ENCODE peak calls at places on chromosomes 13 and 19, in six cellular contexts. B is hepatocyte, Z is right lobe of liver, O is Panc1, M is tibial artery, Q is breast epithelium. R is an unnamed sample.

GRCh38 chr13:64007334-64007733 is 2591.7 kb upstream of the PCDH20 start:
- DNase-seq in M (no peak), B (no peak), Z (no peak), O (no peak), Q (no peak), R (no peak)

GRCh38 chr19:55079400-55080038 is 3.9 kb downstream of the EPS8L1 start:
- DNase-seq in M (no peak), O (no peak), Z (no peak), B (peak; percentile 4), Q (no peak), R (no peak)

GRCh38 chr19:6276447-6276846 is 3.3 kb downstream of the MLLT1 start:
- DNase-seq in O (no peak), Q (no peak), Z (no peak), M (peak; percentile 88), B (peak; percentile 43), R (peak; percentile 59)

GRCh38 chr19:1526979-1527649 is 3.2 kb downstream of the PLK5 start:
- DNase-seq in Q (no peak), B (no peak), M (no peak), O (no peak), Z (no peak), R (no peak)

GRCh38 chr19:15280048-15280725 is 47.9 kb upstream of the EPHX3 start:
- DNase-seq in M (peak; percentile 83), Q (no peak), O (no peak), B (no peak), Z (peak; percentile 39), R (peak; percentile 95)

GRCh38 chr13:27619711-27620376 is 485 bp downstream of the LNX2 start:
- DNase-seq in O (no peak), B (no peak), M (peak; percentile 76), Z (peak; percentile 65), Q (peak; percentile 54), R (peak; percentile 20)

GRCh38 chr19:313169-313987 is 22.2 kb upstream of the PLPP2 start:
- DNase-seq in M (no peak), O (no peak), B (no peak), Q (no peak), Z (no peak), R (no peak)

GRCh38 chr13:30418075-30418715 is 4.1 kb upstream of the UBE2L5 start:
- DNase-seq in Z (no peak), B (no peak), M (no peak), Q (no peak), O (no peak), R (no peak)

GRCh38 chr13:45522571-45522970 is 57.8 kb downstream of the COG3 start:
- DNase-seq in Z (no peak), M (no peak), O (no peak), B (no peak), Q (no peak), R (no peak)

GRCh38 chr19:11887618-11888531 is at the start of gene ZNF69:
- DNase-seq in Z (peak; percentile 93), M (peak; percentile 92), O (peak; percentile 18), B (peak; percentile 94), Q (peak; percentile 78), R (peak; percentile 67)

GRCh38 chr13:32804673-32805260 is 211.5 kb upstream of the KL start:
- DNase-seq in Z (no peak), O (no peak), M (no peak), B (no peak), Q (no peak), R (no peak)

DNA sequence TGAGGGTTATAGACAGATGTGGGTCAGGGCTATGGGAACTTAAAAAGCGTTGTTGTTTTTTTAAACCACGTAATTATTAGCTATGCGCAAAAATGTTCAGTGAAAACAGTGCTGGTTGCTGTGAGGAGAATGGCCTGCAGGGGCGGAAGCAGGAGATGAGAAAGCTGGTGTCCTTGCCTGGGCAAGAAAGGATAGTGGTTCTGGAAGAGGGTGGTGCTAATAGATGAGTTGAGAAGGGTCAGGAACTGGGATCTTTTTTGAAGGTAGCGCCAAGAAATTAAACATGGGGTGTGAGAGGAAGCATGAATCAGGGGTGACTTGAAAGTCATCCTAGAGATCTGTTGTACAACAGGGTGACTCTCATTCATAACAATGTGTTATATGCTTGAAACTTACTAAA is 4.8 kb upstream of the SMG9 start:
- DNase-seq in Q (no peak), Z (no peak), B (no peak), M (no peak), O (no peak), R (no peak)
- TF ChIP-seq CTCF in Q (peak; percentile 21), Z (no peak), B (no peak), M (no peak), O (no peak), R (no peak)

GRCh38 chr19:50314724-50315700 is 14.2 kb downstream of the KCNC3 start:
- DNase-seq in B (no peak), Z (no peak), O (no peak), M (no peak), Q (no peak), R (no peak)
- H3K4me3 ChIP-seq in B (no peak overlapping the region), Z (no peak overlapping the region), O (no peak overlapping the region), M (no peak overlapping the region), Q (no peak overlapping the region), R (no peak overlapping the region)

GRCh38 chr19:38697641-38698071 is 46.6 kb downstream of the CAPN12 start:
- DNase-seq in B (no peak), M (no peak), Z (no peak), O (no peak), Q (no peak), R (no peak)
- H3K4me1 ChIP-seq in B (peaks cover 80% of the 10 kb centered on the region), M (peaks cover 20% of the 10 kb centered on the region), Z (no peaks in the 10 kb centered on the region), O (peaks cover 100% of the 10 kb centered on the region), Q (peaks cover 28% of the 10 kb centered on the region), R (peaks cover 64% of the 10 kb centered on the region)

DNA sequence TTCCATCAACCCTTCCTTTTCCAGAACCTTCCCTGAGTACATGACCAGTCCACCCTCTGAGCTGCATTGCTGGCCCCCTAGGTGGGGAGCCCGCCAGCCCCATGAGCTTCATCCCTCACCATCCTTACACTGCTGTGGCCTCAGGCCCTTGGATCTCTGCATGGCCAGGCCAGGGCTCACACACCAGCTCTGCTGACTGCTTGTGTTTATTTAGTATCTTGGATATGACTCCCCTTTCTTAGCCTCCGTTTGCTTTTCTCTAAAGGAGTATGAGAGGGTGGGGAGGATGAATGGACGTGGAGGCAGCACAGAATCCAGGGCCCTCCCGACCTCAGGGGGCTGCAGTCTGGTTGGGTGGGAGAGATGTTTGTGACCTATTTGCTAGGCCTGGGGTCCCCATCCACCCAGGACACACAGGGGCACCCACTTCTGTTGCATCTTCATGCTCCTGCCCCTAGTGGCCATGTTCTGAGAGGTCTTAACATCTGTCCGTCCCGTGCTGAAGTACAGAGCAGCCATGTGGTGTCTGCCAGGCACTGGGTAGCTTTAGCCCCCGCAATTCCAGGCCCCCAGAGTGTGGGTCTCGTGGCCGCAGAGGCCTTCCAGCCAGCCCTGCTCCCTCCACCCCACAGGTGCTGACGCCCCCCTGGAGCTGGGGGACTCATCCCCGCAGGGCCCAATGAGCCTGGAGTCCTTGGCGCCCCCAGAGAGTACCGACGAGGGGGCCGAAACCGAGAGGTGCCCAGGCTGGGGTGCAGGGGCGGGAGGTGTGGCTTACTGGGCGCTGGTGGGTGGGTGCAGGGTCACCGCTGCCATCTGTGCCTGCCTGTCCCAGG is 13.0 kb downstream of the ARHGEF1 start:
- DNase-seq in Q (no peak), B (no peak), M (no peak), O (no peak), Z (peak; percentile 44), R (no peak)
- TF ChIP-seq CTCF in Q (no peak), B (no peak), M (no peak), O (no peak), Z (no peak), R (no peak)

GRCh38 chr13:23428183-23428528 is 5.3 kb downstream of the SACS start:
- DNase-seq in B (no peak), M (no peak), Q (no peak), O (no peak), Z (no peak), R (no peak)

GRCh38 chr13:23430664-23431063 is 2.8 kb downstream of the SACS start:
- DNase-seq in B (no peak), O (no peak), M (no peak), Z (no peak), Q (no peak), R (no peak)

GRCh38 chr13:23433171-23434153 is at the start of gene SACS:
- DNase-seq in Z (no peak), M (no peak), O (no peak), B (peak; percentile 45), Q (no peak), R (peak; percentile 48)

GRCh38 chr13:23432589-23432988 is 913 bp downstream of the SACS start:
- DNase-seq in O (no peak), Q (no peak), B (no peak), M (no peak), Z (no peak), R (no peak)

DNA sequence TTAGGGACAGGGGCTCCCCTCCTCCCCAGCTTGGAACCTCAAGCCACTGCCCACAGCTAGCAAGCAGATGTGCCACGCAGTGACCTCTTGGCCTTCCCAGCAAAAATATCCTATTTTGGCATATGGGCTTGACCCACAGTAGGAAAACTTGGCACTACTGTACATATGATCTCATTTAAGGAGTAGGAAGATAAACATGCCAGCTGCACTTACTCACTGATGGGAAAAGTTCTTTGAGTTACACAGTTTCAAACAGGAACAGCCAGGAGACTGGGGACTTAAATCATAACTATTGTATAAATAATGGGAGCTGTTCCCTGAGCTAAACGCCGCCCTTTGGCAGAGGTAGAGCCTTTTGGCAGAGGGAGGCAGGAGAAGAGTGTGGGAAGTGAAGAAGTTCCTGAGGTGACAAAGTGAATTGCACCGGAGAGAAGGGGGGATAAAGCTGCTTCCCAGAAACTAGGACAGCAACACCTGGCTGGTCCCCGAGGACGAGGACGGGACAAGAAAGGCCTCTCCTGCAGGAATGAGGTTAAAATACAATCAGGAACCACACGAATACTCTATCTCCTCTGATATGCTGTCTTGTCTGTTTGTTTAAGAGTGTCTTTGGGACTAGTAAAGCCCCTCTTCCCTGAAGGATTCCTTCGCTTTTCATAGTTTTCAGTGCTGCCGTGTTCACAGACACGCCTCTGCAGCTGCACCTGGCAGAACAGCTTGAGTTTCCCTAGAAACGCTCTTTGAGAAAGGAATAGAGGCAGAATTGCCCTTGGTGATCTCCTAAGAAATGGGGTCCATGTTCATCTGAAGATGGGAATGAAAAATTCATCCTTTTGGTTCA is 5.9 kb downstream of the SACS start:
- DNase-seq in M (peak; percentile 80), Z (no peak), Q (no peak), O (peak; percentile 77), B (peak; percentile 35), R (no peak)
- H3K4me3 ChIP-seq in M (peak overlapping the region; percentile 40), Z (no peak overlapping the region), Q (peak overlapping the region; percentile 28), O (no peak overlapping the region), B (no peak overlapping the region), R (peak overlapping the region; percentile 17)

R was measured in gastrocnemius medialis.